ENCODE peak calls at places on chromosomes 1 and 21, in eight cellular contexts. One of them, this sample, is unnamed.

GRCh38 chr1:119859647-119860046 is 36.7 kb downstream of the ADAM30 start:
- DNase-seq in AG09309: peak; percentile 16
- DNase-seq in lower lobe of right lung: no peak
- DNase-seq in left ventricle myocardium inferior: no peak
- DNase-seq in mesothelial cell of epicardium: no peak
- DNase-seq in lower leg skin: no peak
- DNase-seq in AG04450: peak; percentile 41
- DNase-seq in fibroblast of mammary gland: peak; percentile 90
- DNase-seq in this sample: no peak

GRCh38 chr21:43787180-43787533 is 2.2 kb upstream of the RRP1 start:
- DNase-seq in fibroblast of mammary gland: no peak
- DNase-seq in left ventricle myocardium inferior: no peak
- DNase-seq in AG04450: no peak
- DNase-seq in lower leg skin: no peak
- DNase-seq in lower lobe of right lung: no peak
- DNase-seq in AG09309: no peak
- DNase-seq in mesothelial cell of epicardium: no peak
- DNase-seq in this sample: no peak

GRCh38 chr1:150151291-150152181 is 1.8 kb downstream of the PLEKHO1 start:
- DNase-seq in mesothelial cell of epicardium: no peak
- DNase-seq in lower leg skin: peak; percentile 85
- DNase-seq in AG09309: no peak
- DNase-seq in lower lobe of right lung: no peak
- DNase-seq in left ventricle myocardium inferior: no peak
- DNase-seq in fibroblast of mammary gland: peak; percentile 58
- DNase-seq in AG04450: no peak
- DNase-seq in this sample: no peak

GRCh38 chr1:83508485-83509151 is 490.3 kb downstream of the TTLL7 start:
- DNase-seq in AG09309: peak; percentile 94
- DNase-seq in left ventricle myocardium inferior: no peak
- DNase-seq in mesothelial cell of epicardium: no peak
- DNase-seq in lower leg skin: no peak
- DNase-seq in AG04450: no peak
- DNase-seq in fibroblast of mammary gland: peak; percentile 93
- DNase-seq in lower lobe of right lung: no peak
- DNase-seq in this sample: no peak

GRCh38 chr1:208785629-208786028 is 541.4 kb upstream of the PLXNA2 start:
- DNase-seq in mesothelial cell of epicardium: no peak
- DNase-seq in fibroblast of mammary gland: no peak
- DNase-seq in lower lobe of right lung: no peak
- DNase-seq in lower leg skin: no peak
- DNase-seq in AG09309: no peak
- DNase-seq in left ventricle myocardium inferior: no peak
- DNase-seq in AG04450: no peak
- DNase-seq in this sample: no peak

GRCh38 chr1:42923367-42924248 is 35.1 kb downstream of the SLC2A1 start:
- DNase-seq in AG04450: no peak
- DNase-seq in fibroblast of mammary gland: no peak
- DNase-seq in mesothelial cell of epicardium: no peak
- DNase-seq in AG09309: no peak
- DNase-seq in lower leg skin: no peak
- DNase-seq in lower lobe of right lung: no peak
- DNase-seq in left ventricle myocardium inferior: no peak
- DNase-seq in this sample: no peak

GRCh38 chr1:244858357-244858756 is 6.0 kb downstream of the HNRNPU start:
- DNase-seq in mesothelial cell of epicardium: no peak
- DNase-seq in lower leg skin: no peak
- DNase-seq in left ventricle myocardium inferior: no peak
- DNase-seq in AG04450: no peak
- DNase-seq in lower lobe of right lung: no peak
- DNase-seq in fibroblast of mammary gland: no peak
- DNase-seq in AG09309: no peak
- DNase-seq in this sample: no peak

GRCh38 chr1:39925727-39926342 is 24.1 kb upstream of the MYCL start:
- DNase-seq in mesothelial cell of epicardium: no peak
- DNase-seq in AG09309: no peak
- DNase-seq in lower leg skin: no peak
- DNase-seq in AG04450: no peak
- DNase-seq in left ventricle myocardium inferior: no peak
- DNase-seq in lower lobe of right lung: no peak
- DNase-seq in fibroblast of mammary gland: peak; percentile 80
- DNase-seq in this sample: no peak

GRCh38 chr1:184563308-184563707 is 176.5 kb downstream of the C1orf21 start:
- DNase-seq in fibroblast of mammary gland: peak; percentile 53
- DNase-seq in AG04450: no peak
- DNase-seq in left ventricle myocardium inferior: no peak
- DNase-seq in lower leg skin: no peak
- DNase-seq in lower lobe of right lung: no peak
- DNase-seq in AG09309: peak; percentile 7
- DNase-seq in mesothelial cell of epicardium: no peak
- DNase-seq in this sample: no peak

GRCh38 chr1:111334169-111334568 is 43.5 kb downstream of the CHIA start:
- DNase-seq in AG04450: peak; percentile 11
- DNase-seq in mesothelial cell of epicardium: no peak
- DNase-seq in lower lobe of right lung: no peak
- DNase-seq in AG09309: peak; percentile 23
- DNase-seq in fibroblast of mammary gland: peak; percentile 58
- DNase-seq in left ventricle myocardium inferior: peak; percentile 19
- DNase-seq in lower leg skin: no peak
- DNase-seq in this sample: no peak
- TF ChIP-seq CTCF in AG04450: peak; percentile 68
- TF ChIP-seq CTCF in mesothelial cell of epicardium: no peak
- TF ChIP-seq CTCF in lower lobe of right lung: peak; percentile 65
- TF ChIP-seq CTCF in AG09309: peak; percentile 71
- TF ChIP-seq CTCF in fibroblast of mammary gland: peak; percentile 62
- TF ChIP-seq CTCF in left ventricle myocardium inferior: peak; percentile 64
- TF ChIP-seq CTCF in lower leg skin: no peak
- TF ChIP-seq CTCF in this sample: no peak

DNA sequence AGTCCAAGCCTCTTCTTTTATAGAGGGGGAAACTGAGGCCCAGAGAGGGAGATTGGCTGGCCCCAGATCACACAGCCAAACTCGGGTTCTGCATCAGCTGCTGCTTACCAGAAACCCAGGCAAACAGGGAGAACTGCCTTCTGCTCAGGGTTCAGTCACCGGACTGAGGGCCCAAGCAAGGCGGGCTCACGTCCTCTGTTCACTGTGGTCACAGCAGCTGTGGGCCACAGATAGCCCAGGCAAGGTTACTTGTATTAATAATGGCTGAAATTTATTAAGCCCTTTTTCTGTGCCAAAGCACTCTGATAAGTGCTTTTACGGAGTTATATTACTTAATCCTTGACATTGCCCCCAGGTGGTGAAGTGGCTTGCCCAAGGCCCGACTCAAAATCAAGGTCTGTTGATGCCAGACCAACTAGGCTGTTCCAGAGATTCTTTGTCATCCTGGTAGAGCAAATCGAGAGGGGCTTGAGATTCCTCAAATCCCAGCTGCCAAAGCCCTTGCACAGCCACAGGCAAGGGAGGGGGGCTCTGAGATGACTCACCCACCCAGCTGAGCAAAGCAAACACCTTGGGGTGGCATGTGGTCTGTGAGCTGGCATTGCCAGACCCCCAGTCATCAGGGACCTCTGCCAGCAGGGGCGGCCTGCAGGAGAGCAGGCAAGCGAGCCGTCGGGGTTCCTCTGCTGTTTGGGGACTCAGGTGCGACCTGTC is 36.5 kb downstream of the EPHB2 start:
- DNase-seq in mesothelial cell of epicardium: no peak
- DNase-seq in AG09309: no peak
- DNase-seq in fibroblast of mammary gland: peak; percentile 73
- DNase-seq in left ventricle myocardium inferior: no peak
- DNase-seq in lower leg skin: no peak
- DNase-seq in lower lobe of right lung: no peak
- DNase-seq in AG04450: peak; percentile 61
- DNase-seq in this sample: no peak
- TF ChIP-seq CTCF in mesothelial cell of epicardium: no peak
- TF ChIP-seq CTCF in AG09309: no peak
- TF ChIP-seq CTCF in fibroblast of mammary gland: no peak
- TF ChIP-seq CTCF in left ventricle myocardium inferior: no peak
- TF ChIP-seq CTCF in lower leg skin: no peak
- TF ChIP-seq CTCF in lower lobe of right lung: no peak
- TF ChIP-seq CTCF in AG04450: no peak
- TF ChIP-seq CTCF in this sample: no peak

GRCh38 chr1:179445593-179445992 is 79.8 kb downstream of the AXDND1 start:
- DNase-seq in fibroblast of mammary gland: no peak
- DNase-seq in AG09309: no peak
- DNase-seq in lower lobe of right lung: no peak
- DNase-seq in lower leg skin: no peak
- DNase-seq in mesothelial cell of epicardium: no peak
- DNase-seq in AG04450: no peak
- DNase-seq in left ventricle myocardium inferior: no peak
- DNase-seq in this sample: no peak

GRCh38 chr1:179448429-179449149 is 82.8 kb downstream of the AXDND1 start:
- DNase-seq in left ventricle myocardium inferior: no peak
- DNase-seq in lower leg skin: no peak
- DNase-seq in AG09309: no peak
- DNase-seq in AG04450: no peak
- DNase-seq in mesothelial cell of epicardium: no peak
- DNase-seq in fibroblast of mammary gland: no peak
- DNase-seq in lower lobe of right lung: no peak
- DNase-seq in this sample: no peak

GRCh38 chr1:179447489-179447888 is 81.7 kb downstream of the AXDND1 start:
- DNase-seq in lower leg skin: no peak
- DNase-seq in lower lobe of right lung: no peak
- DNase-seq in left ventricle myocardium inferior: no peak
- DNase-seq in AG09309: no peak
- DNase-seq in AG04450: no peak
- DNase-seq in fibroblast of mammary gland: peak; percentile 10
- DNase-seq in mesothelial cell of epicardium: no peak
- DNase-seq in this sample: no peak
- TF ChIP-seq CTCF in lower leg skin: no peak
- TF ChIP-seq CTCF in lower lobe of right lung: no peak
- TF ChIP-seq CTCF in left ventricle myocardium inferior: no peak
- TF ChIP-seq CTCF in AG09309: peak; percentile 31
- TF ChIP-seq CTCF in AG04450: peak; percentile 29
- TF ChIP-seq CTCF in fibroblast of mammary gland: peak; percentile 20
- TF ChIP-seq CTCF in mesothelial cell of epicardium: no peak
- TF ChIP-seq CTCF in this sample: no peak

GRCh38 chr1:181190362-181191035 is 102.0 kb downstream of the IER5 start:
- DNase-seq in mesothelial cell of epicardium: no peak
- DNase-seq in fibroblast of mammary gland: no peak
- DNase-seq in AG09309: no peak
- DNase-seq in lower leg skin: peak; percentile 72
- DNase-seq in left ventricle myocardium inferior: no peak
- DNase-seq in lower lobe of right lung: no peak
- DNase-seq in AG04450: no peak
- DNase-seq in this sample: no peak
- TF ChIP-seq CTCF in mesothelial cell of epicardium: no peak
- TF ChIP-seq CTCF in fibroblast of mammary gland: no peak
- TF ChIP-seq CTCF in AG09309: no peak
- TF ChIP-seq CTCF in lower leg skin: no peak
- TF ChIP-seq CTCF in left ventricle myocardium inferior: no peak
- TF ChIP-seq CTCF in lower lobe of right lung: no peak
- TF ChIP-seq CTCF in AG04450: no peak
- TF ChIP-seq CTCF in this sample: no peak

DNA sequence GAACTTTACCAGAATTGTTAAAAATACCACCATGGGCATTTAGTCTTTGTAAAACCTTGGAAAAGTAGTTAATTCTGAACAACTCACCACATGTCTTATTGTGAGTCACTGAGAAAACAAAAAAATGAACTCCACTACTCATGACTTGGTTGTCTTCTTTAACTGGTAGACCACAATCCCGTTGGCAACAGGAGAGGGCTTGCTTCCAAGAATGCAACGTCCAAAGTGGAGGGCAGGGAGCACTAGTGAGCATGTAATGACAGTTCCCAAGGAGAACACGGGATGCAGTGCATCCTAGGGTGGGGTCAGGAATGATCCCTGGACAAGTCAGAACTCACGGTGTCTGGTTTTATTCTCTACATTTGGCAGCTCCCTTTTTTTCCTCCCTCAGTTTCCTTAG is 15.2 kb upstream of the HMCN1 start:
- DNase-seq in lower leg skin: peak; percentile 76
- DNase-seq in AG09309: peak; percentile 91
- DNase-seq in left ventricle myocardium inferior: no peak
- DNase-seq in fibroblast of mammary gland: peak; percentile 99
- DNase-seq in AG04450: peak; percentile 36
- DNase-seq in lower lobe of right lung: no peak
- DNase-seq in mesothelial cell of epicardium: no peak
- DNase-seq in this sample: no peak
- TF ChIP-seq CTCF in lower leg skin: no peak
- TF ChIP-seq CTCF in AG09309: peak; percentile 59
- TF ChIP-seq CTCF in left ventricle myocardium inferior: peak; percentile 17
- TF ChIP-seq CTCF in fibroblast of mammary gland: peak; percentile 62
- TF ChIP-seq CTCF in AG04450: peak; percentile 42
- TF ChIP-seq CTCF in lower lobe of right lung: no peak
- TF ChIP-seq CTCF in mesothelial cell of epicardium: no peak
- TF ChIP-seq CTCF in this sample: no peak

GRCh38 chr1:12014141-12014981 is 4.9 kb upstream of the MIIP start:
- DNase-seq in AG04450: no peak
- DNase-seq in left ventricle myocardium inferior: no peak
- DNase-seq in mesothelial cell of epicardium: no peak
- DNase-seq in lower leg skin: no peak
- DNase-seq in AG09309: no peak
- DNase-seq in lower lobe of right lung: peak; percentile 71
- DNase-seq in fibroblast of mammary gland: peak; percentile 43
- DNase-seq in this sample: no peak
- TF ChIP-seq CTCF in AG04450: peak; percentile 14
- TF ChIP-seq CTCF in left ventricle myocardium inferior: no peak
- TF ChIP-seq CTCF in mesothelial cell of epicardium: peak; percentile 17
- TF ChIP-seq CTCF in lower leg skin: no peak
- TF ChIP-seq CTCF in AG09309: no peak
- TF ChIP-seq CTCF in lower lobe of right lung: no peak
- TF ChIP-seq CTCF in fibroblast of mammary gland: peak; percentile 9
- TF ChIP-seq CTCF in this sample: no peak

DNA sequence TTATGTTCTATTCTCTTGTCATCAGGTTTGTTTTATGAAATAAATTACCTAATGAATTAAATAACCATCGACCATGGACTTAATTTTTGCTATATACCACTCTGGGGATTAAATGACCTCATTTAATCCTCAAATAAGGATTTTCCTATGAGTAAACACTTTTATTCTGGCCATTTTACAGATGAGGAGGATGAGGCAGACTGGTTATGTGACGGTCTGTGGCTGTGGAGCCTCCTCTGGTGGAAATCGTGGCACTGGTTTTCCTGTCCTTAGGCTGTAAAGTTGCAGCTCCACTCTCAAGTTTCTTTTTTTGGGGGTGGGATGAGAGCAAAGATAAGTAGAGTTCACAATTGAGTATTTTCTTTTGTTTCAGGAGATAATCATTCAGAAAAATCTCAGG is 105.2 kb downstream of the XCL2 start:
- DNase-seq in AG09309: no peak
- DNase-seq in fibroblast of mammary gland: no peak
- DNase-seq in lower leg skin: no peak
- DNase-seq in AG04450: no peak
- DNase-seq in lower lobe of right lung: no peak
- DNase-seq in left ventricle myocardium inferior: no peak
- DNase-seq in mesothelial cell of epicardium: no peak
- DNase-seq in this sample: no peak
- TF ChIP-seq CTCF in AG09309: no peak
- TF ChIP-seq CTCF in fibroblast of mammary gland: no peak
- TF ChIP-seq CTCF in lower leg skin: no peak
- TF ChIP-seq CTCF in AG04450: no peak
- TF ChIP-seq CTCF in lower lobe of right lung: no peak
- TF ChIP-seq CTCF in left ventricle myocardium inferior: no peak
- TF ChIP-seq CTCF in mesothelial cell of epicardium: no peak
- TF ChIP-seq CTCF in this sample: no peak

GRCh38 chr1:101820080-101820479 is 176.6 kb downstream of the OLFM3 start:
- DNase-seq in AG09309: no peak
- DNase-seq in AG04450: no peak
- DNase-seq in mesothelial cell of epicardium: no peak
- DNase-seq in lower leg skin: no peak
- DNase-seq in left ventricle myocardium inferior: no peak
- DNase-seq in lower lobe of right lung: no peak
- DNase-seq in fibroblast of mammary gland: peak; percentile 31
- DNase-seq in this sample: no peak
- TF ChIP-seq CTCF in AG09309: no peak
- TF ChIP-seq CTCF in AG04450: peak; percentile 38
- TF ChIP-seq CTCF in mesothelial cell of epicardium: no peak
- TF ChIP-seq CTCF in lower leg skin: no peak
- TF ChIP-seq CTCF in left ventricle myocardium inferior: peak; percentile 65
- TF ChIP-seq CTCF in lower lobe of right lung: peak; percentile 35
- TF ChIP-seq CTCF in fibroblast of mammary gland: peak; percentile 32
- TF ChIP-seq CTCF in this sample: no peak

This sample was measured in omental fat pad.